ENCODE peak calls at places on chromosomes 12 and 14, in four cellular contexts. U is CD4-positive, alpha-beta T cell; L is neuronal stem cell; S is posterior cingulate gyrus. F is an unnamed sample.

GRCh38 chr14:77151245-77151644 is 9.7 kb upstream of the ZDHHC22 start:
- DNase-seq in L (peak), U (no peak), S (peak), F (no peak)

GRCh38 chr14:89349196-89350008 is 67.6 kb downstream of the FOXN3 start:
- DNase-seq in U (no peak), L (peak), S (peak), F (peak)

GRCh38 chr14:68112456-68112855 is 292.9 kb downstream of the RAD51B start:
- DNase-seq in L (no peak), U (no peak), S (no peak), F (no peak)

GRCh38 chr12:22744197-22744596 is 119.2 kb downstream of the ETNK1 start:
- DNase-seq in U (no peak), L (no peak), S (no peak), F (no peak)

GRCh38 chr12:107660230-107660629 is 25.4 kb upstream of the PWP1 start:
- DNase-seq in L (no peak), U (no peak), S (no peak), F (no peak)

GRCh38 chr12:107536613-107537012 is 149.0 kb upstream of the PWP1 start:
- DNase-seq in L (no peak), S (no peak), U (no peak), F (no peak)

GRCh38 chr12:40921563-40922163 is 229.4 kb downstream of the CNTN1 start:
- DNase-seq in U (no peak), L (no peak), S (no peak), F (no peak)

GRCh38 chr14:54529811-54530210 is 20.1 kb downstream of the CGRRF1 start:
- DNase-seq in S (no peak), U (no peak), L (no peak), F (no peak)

GRCh38 chr14:68975667-68976066 is 3.4 kb downstream of the ACTN1 start:
- DNase-seq in L (no peak), S (no peak), U (no peak), F (no peak)

GRCh38 chr14:93183596-93184317 is 940 bp downstream of the MOAP1 start:
- DNase-seq in U (no peak), S (no peak), L (no peak), F (no peak)

GRCh38 chr12:12387521-12387920 is 30.6 kb downstream of the BORCS5 start:
- DNase-seq in U (no peak), L (no peak), S (no peak), F (no peak)

GRCh38 chr12:107296681-107297086 is 203.3 kb upstream of the CRY1 start:
- DNase-seq in U (no peak), L (no peak), S (no peak), F (no peak)

GRCh38 chr14:101813171-101813759 is 51.8 kb downstream of the PPP2R5C start:
- DNase-seq in S (no peak), L (no peak), U (no peak), F (no peak)

GRCh38 chr12:54603173-54603814 is 14.8 kb upstream of the PPP1R1A start:
- DNase-seq in U (peak), S (peak), L (peak), F (peak)

GRCh38 chr14:31842905-31843304 is 234.2 kb upstream of the ARHGAP5 start:
- DNase-seq in S (no peak), U (no peak), L (no peak), F (no peak)

GRCh38 chr12:89346741-89347324 is 5.5 kb downstream of the DUSP6 start:
- DNase-seq in S (no peak), L (no peak), U (no peak), F (no peak)

GRCh38 chr12:49825360-49825970 is 2.7 kb downstream of the NCKAP5L start:
- DNase-seq in U (no peak), L (no peak), S (no peak), F (no peak)

GRCh38 chr12:15726029-15726756 is 63.0 kb downstream of the EPS8 start:
- DNase-seq in L (no peak), U (no peak), S (no peak), F (no peak)

GRCh38 chr12:108691995-108692808 is 39.1 kb downstream of the CORO1C start:
- DNase-seq in L (no peak), U (no peak), S (peak), F (peak)

GRCh38 chr14:30608533-30609006 is 13.5 kb upstream of the SCFD1 start:
- DNase-seq in S (no peak), L (no peak), U (no peak), F (no peak)

GRCh38 chr14:55699131-55700057 is 119.4 kb downstream of the KTN1 start:
- DNase-seq in S (no peak), U (no peak), L (no peak), F (no peak)

GRCh38 chr14:92960706-92961566 is 38.0 kb downstream of the CHGA start:
- DNase-seq in U (no peak), S (no peak), L (no peak), F (no peak)

GRCh38 chr12:16300706-16301105 is 23.2 kb upstream of the SLC15A5 start:
- DNase-seq in U (no peak), S (no peak), L (no peak), F (no peak)

GRCh38 chr14:106879241-106879640 is 1352.9 kb downstream of the TMEM121 start:
- DNase-seq in U (no peak), S (no peak), L (no peak), F (no peak)

GRCh38 chr14:100145682-100146464 is 13.6 kb downstream of the DEGS2 start:
- DNase-seq in S (no peak), L (no peak), U (no peak), F (no peak)

GRCh38 chr14:36646664-36647416 is 14.8 kb upstream of the PAX9 start:
- DNase-seq in S (no peak), U (no peak), L (no peak), F (no peak)